ENCODE peak calls at places on chromosomes 5 and 9, in ten cellular contexts. One of them, this sample, is unnamed.

GRCh38 chr5:159921721-159922120 is 5.4 kb downstream of the ADRA1B start:
- DNase-seq in EL: no peak
- DNase-seq in HEK293T: no peak
- DNase-seq in Right ventricle myocardium superior: no peak
- DNase-seq in stimulated activated CD8-positive, alpha-beta memory T cell treated with anti-CD3 and anti-CD28 coated beads, Interleukin-15, amount 100 ng/mL, for 48 hours: no peak
- DNase-seq in Peyer's patch: no peak
- DNase-seq in COR-L47: no peak
- DNase-seq in erythroblast: no peak
- DNase-seq in NCI-H1694 treated with DMSO at 0.1 percent for 48 hours: no peak
- DNase-seq in upper lobe of right lung: no peak
- DNase-seq in this sample: no peak

GRCh38 chr9:123348317-123348992 is 7.5 kb upstream of the CRB2 start:
- DNase-seq in erythroblast: no peak
- DNase-seq in EL: no peak
- DNase-seq in NCI-H1694 treated with DMSO at 0.1 percent for 48 hours: no peak
- DNase-seq in upper lobe of right lung: no peak
- DNase-seq in Peyer's patch: no peak
- DNase-seq in HEK293T: no peak
- DNase-seq in COR-L47: no peak
- DNase-seq in Right ventricle myocardium superior: no peak
- DNase-seq in stimulated activated CD8-positive, alpha-beta memory T cell treated with anti-CD3 and anti-CD28 coated beads, Interleukin-15, amount 100 ng/mL, for 48 hours: no peak
- DNase-seq in this sample: no peak

GRCh38 chr5:32326216-32326772 is 13.6 kb upstream of the MTMR12 start:
- DNase-seq in Peyer's patch: no peak
- DNase-seq in EL: peak
- DNase-seq in NCI-H1694 treated with DMSO at 0.1 percent for 48 hours: no peak
- DNase-seq in stimulated activated CD8-positive, alpha-beta memory T cell treated with anti-CD3 and anti-CD28 coated beads, Interleukin-15, amount 100 ng/mL, for 48 hours: no peak
- DNase-seq in COR-L47: no peak
- DNase-seq in erythroblast: no peak
- DNase-seq in Right ventricle myocardium superior: no peak
- DNase-seq in HEK293T: no peak
- DNase-seq in upper lobe of right lung: no peak
- DNase-seq in this sample: no peak

GRCh38 chr9:8071445-8071798 is 271.8 kb upstream of the DMAC1 start:
- DNase-seq in erythroblast: no peak
- DNase-seq in EL: no peak
- DNase-seq in COR-L47: no peak
- DNase-seq in Right ventricle myocardium superior: no peak
- DNase-seq in stimulated activated CD8-positive, alpha-beta memory T cell treated with anti-CD3 and anti-CD28 coated beads, Interleukin-15, amount 100 ng/mL, for 48 hours: no peak
- DNase-seq in Peyer's patch: no peak
- DNase-seq in HEK293T: no peak
- DNase-seq in upper lobe of right lung: no peak
- DNase-seq in NCI-H1694 treated with DMSO at 0.1 percent for 48 hours: no peak
- DNase-seq in this sample: no peak

GRCh38 chr9:99269429-99269828 is 47.3 kb downstream of the SEC61B start:
- DNase-seq in EL: peak
- DNase-seq in HEK293T: no peak
- DNase-seq in COR-L47: no peak
- DNase-seq in NCI-H1694 treated with DMSO at 0.1 percent for 48 hours: no peak
- DNase-seq in upper lobe of right lung: no peak
- DNase-seq in stimulated activated CD8-positive, alpha-beta memory T cell treated with anti-CD3 and anti-CD28 coated beads, Interleukin-15, amount 100 ng/mL, for 48 hours: no peak
- DNase-seq in erythroblast: no peak
- DNase-seq in Right ventricle myocardium superior: no peak
- DNase-seq in Peyer's patch: no peak
- DNase-seq in this sample: no peak

GRCh38 chr5:156505101-156505500 is 178.1 kb downstream of the SGCD start:
- DNase-seq in COR-L47: no peak
- DNase-seq in Peyer's patch: no peak
- DNase-seq in EL: no peak
- DNase-seq in upper lobe of right lung: no peak
- DNase-seq in HEK293T: no peak
- DNase-seq in NCI-H1694 treated with DMSO at 0.1 percent for 48 hours: no peak
- DNase-seq in erythroblast: no peak
- DNase-seq in Right ventricle myocardium superior: no peak
- DNase-seq in stimulated activated CD8-positive, alpha-beta memory T cell treated with anti-CD3 and anti-CD28 coated beads, Interleukin-15, amount 100 ng/mL, for 48 hours: no peak
- DNase-seq in this sample: no peak

GRCh38 chr5:173671121-173671949 is 54.9 kb upstream of the BOD1 start:
- DNase-seq in HEK293T: no peak
- DNase-seq in stimulated activated CD8-positive, alpha-beta memory T cell treated with anti-CD3 and anti-CD28 coated beads, Interleukin-15, amount 100 ng/mL, for 48 hours: no peak
- DNase-seq in Right ventricle myocardium superior: peak
- DNase-seq in erythroblast: peak
- DNase-seq in NCI-H1694 treated with DMSO at 0.1 percent for 48 hours: no peak
- DNase-seq in EL: peak
- DNase-seq in Peyer's patch: no peak
- DNase-seq in COR-L47: no peak
- DNase-seq in upper lobe of right lung: peak
- DNase-seq in this sample: no peak

GRCh38 chr9:3467593-3468219 is 58.1 kb downstream of the RFX3 start:
- DNase-seq in Peyer's patch: no peak
- DNase-seq in upper lobe of right lung: no peak
- DNase-seq in stimulated activated CD8-positive, alpha-beta memory T cell treated with anti-CD3 and anti-CD28 coated beads, Interleukin-15, amount 100 ng/mL, for 48 hours: peak
- DNase-seq in Right ventricle myocardium superior: peak
- DNase-seq in erythroblast: peak
- DNase-seq in COR-L47: peak
- DNase-seq in HEK293T: peak
- DNase-seq in NCI-H1694 treated with DMSO at 0.1 percent for 48 hours: peak
- DNase-seq in EL: peak
- DNase-seq in this sample: peak

GRCh38 chr5:2330325-2330724 is 421.2 kb downstream of the IRX2 start:
- DNase-seq in NCI-H1694 treated with DMSO at 0.1 percent for 48 hours: no peak
- DNase-seq in stimulated activated CD8-positive, alpha-beta memory T cell treated with anti-CD3 and anti-CD28 coated beads, Interleukin-15, amount 100 ng/mL, for 48 hours: no peak
- DNase-seq in COR-L47: no peak
- DNase-seq in Peyer's patch: no peak
- DNase-seq in erythroblast: no peak
- DNase-seq in HEK293T: no peak
- DNase-seq in Right ventricle myocardium superior: no peak
- DNase-seq in EL: no peak
- DNase-seq in upper lobe of right lung: no peak
- DNase-seq in this sample: no peak

GRCh38 chr5:172788771-172789686 is 18.0 kb upstream of the DUSP1 start:
- DNase-seq in stimulated activated CD8-positive, alpha-beta memory T cell treated with anti-CD3 and anti-CD28 coated beads, Interleukin-15, amount 100 ng/mL, for 48 hours: no peak
- DNase-seq in COR-L47: no peak
- DNase-seq in HEK293T: no peak
- DNase-seq in erythroblast: peak
- DNase-seq in upper lobe of right lung: peak
- DNase-seq in Peyer's patch: no peak
- DNase-seq in NCI-H1694 treated with DMSO at 0.1 percent for 48 hours: no peak
- DNase-seq in Right ventricle myocardium superior: peak
- DNase-seq in EL: no peak
- DNase-seq in this sample: no peak

GRCh38 chr9:28650327-28650726 is 1077.0 kb upstream of the C9orf72 start:
- DNase-seq in COR-L47: no peak
- DNase-seq in Peyer's patch: no peak
- DNase-seq in erythroblast: no peak
- DNase-seq in Right ventricle myocardium superior: no peak
- DNase-seq in stimulated activated CD8-positive, alpha-beta memory T cell treated with anti-CD3 and anti-CD28 coated beads, Interleukin-15, amount 100 ng/mL, for 48 hours: no peak
- DNase-seq in upper lobe of right lung: no peak
- DNase-seq in NCI-H1694 treated with DMSO at 0.1 percent for 48 hours: no peak
- DNase-seq in HEK293T: no peak
- DNase-seq in EL: no peak
- DNase-seq in this sample: no peak

GRCh38 chr5:104347119-104347708 is 784.6 kb upstream of the NUDT12 start:
- DNase-seq in stimulated activated CD8-positive, alpha-beta memory T cell treated with anti-CD3 and anti-CD28 coated beads, Interleukin-15, amount 100 ng/mL, for 48 hours: no peak
- DNase-seq in erythroblast: peak
- DNase-seq in Peyer's patch: no peak
- DNase-seq in EL: no peak
- DNase-seq in NCI-H1694 treated with DMSO at 0.1 percent for 48 hours: peak
- DNase-seq in upper lobe of right lung: no peak
- DNase-seq in Right ventricle myocardium superior: no peak
- DNase-seq in HEK293T: no peak
- DNase-seq in COR-L47: peak
- DNase-seq in this sample: no peak

GRCh38 chr9:121308765-121309164 is 40.8 kb downstream of the GSN start:
- DNase-seq in erythroblast: no peak
- DNase-seq in Right ventricle myocardium superior: peak
- DNase-seq in COR-L47: no peak
- DNase-seq in Peyer's patch: no peak
- DNase-seq in upper lobe of right lung: peak
- DNase-seq in stimulated activated CD8-positive, alpha-beta memory T cell treated with anti-CD3 and anti-CD28 coated beads, Interleukin-15, amount 100 ng/mL, for 48 hours: no peak
- DNase-seq in EL: no peak
- DNase-seq in HEK293T: no peak
- DNase-seq in NCI-H1694 treated with DMSO at 0.1 percent for 48 hours: no peak
- DNase-seq in this sample: no peak

GRCh38 chr5:364497-364896 is 43.0 kb downstream of the AHRR start:
- DNase-seq in erythroblast: no peak
- DNase-seq in Peyer's patch: no peak
- DNase-seq in upper lobe of right lung: no peak
- DNase-seq in COR-L47: no peak
- DNase-seq in stimulated activated CD8-positive, alpha-beta memory T cell treated with anti-CD3 and anti-CD28 coated beads, Interleukin-15, amount 100 ng/mL, for 48 hours: no peak
- DNase-seq in NCI-H1694 treated with DMSO at 0.1 percent for 48 hours: no peak
- DNase-seq in EL: no peak
- DNase-seq in Right ventricle myocardium superior: no peak
- DNase-seq in HEK293T: no peak
- DNase-seq in this sample: no peak

GRCh38 chr5:2999926-3000325 is 248.4 kb upstream of the IRX2 start:
- DNase-seq in EL: no peak
- DNase-seq in COR-L47: no peak
- DNase-seq in Right ventricle myocardium superior: no peak
- DNase-seq in HEK293T: no peak
- DNase-seq in erythroblast: no peak
- DNase-seq in upper lobe of right lung: peak
- DNase-seq in stimulated activated CD8-positive, alpha-beta memory T cell treated with anti-CD3 and anti-CD28 coated beads, Interleukin-15, amount 100 ng/mL, for 48 hours: no peak
- DNase-seq in NCI-H1694 treated with DMSO at 0.1 percent for 48 hours: no peak
- DNase-seq in Peyer's patch: no peak
- DNase-seq in this sample: no peak

GRCh38 chr5:36734422-36734821 is 128.0 kb downstream of the SLC1A3 start:
- DNase-seq in NCI-H1694 treated with DMSO at 0.1 percent for 48 hours: peak
- DNase-seq in EL: peak
- DNase-seq in upper lobe of right lung: no peak
- DNase-seq in Right ventricle myocardium superior: no peak
- DNase-seq in Peyer's patch: no peak
- DNase-seq in HEK293T: no peak
- DNase-seq in erythroblast: peak
- DNase-seq in COR-L47: no peak
- DNase-seq in stimulated activated CD8-positive, alpha-beta memory T cell treated with anti-CD3 and anti-CD28 coated beads, Interleukin-15, amount 100 ng/mL, for 48 hours: no peak
- DNase-seq in this sample: no peak

GRCh38 chr9:122228191-122228905 is 409 bp downstream of the LHX6 start:
- DNase-seq in Peyer's patch: no peak
- DNase-seq in COR-L47: no peak
- DNase-seq in NCI-H1694 treated with DMSO at 0.1 percent for 48 hours: no peak
- DNase-seq in erythroblast: no peak
- DNase-seq in HEK293T: peak
- DNase-seq in upper lobe of right lung: no peak
- DNase-seq in stimulated activated CD8-positive, alpha-beta memory T cell treated with anti-CD3 and anti-CD28 coated beads, Interleukin-15, amount 100 ng/mL, for 48 hours: no peak
- DNase-seq in Right ventricle myocardium superior: no peak
- DNase-seq in EL: no peak
- DNase-seq in this sample: no peak

GRCh38 chr5:45376463-45376862 is 319.7 kb downstream of the HCN1 start:
- DNase-seq in NCI-H1694 treated with DMSO at 0.1 percent for 48 hours: no peak
- DNase-seq in Peyer's patch: no peak
- DNase-seq in stimulated activated CD8-positive, alpha-beta memory T cell treated with anti-CD3 and anti-CD28 coated beads, Interleukin-15, amount 100 ng/mL, for 48 hours: no peak
- DNase-seq in upper lobe of right lung: no peak
- DNase-seq in EL: no peak
- DNase-seq in Right ventricle myocardium superior: no peak
- DNase-seq in HEK293T: no peak
- DNase-seq in COR-L47: no peak
- DNase-seq in erythroblast: no peak
- DNase-seq in this sample: no peak

GRCh38 chr9:20551835-20552234 is 70.5 kb downstream of the MLLT3 start:
- DNase-seq in upper lobe of right lung: no peak
- DNase-seq in Peyer's patch: no peak
- DNase-seq in stimulated activated CD8-positive, alpha-beta memory T cell treated with anti-CD3 and anti-CD28 coated beads, Interleukin-15, amount 100 ng/mL, for 48 hours: no peak
- DNase-seq in Right ventricle myocardium superior: no peak
- DNase-seq in HEK293T: no peak
- DNase-seq in EL: no peak
- DNase-seq in erythroblast: no peak
- DNase-seq in NCI-H1694 treated with DMSO at 0.1 percent for 48 hours: no peak
- DNase-seq in COR-L47: no peak
- DNase-seq in this sample: no peak

GRCh38 chr5:116759860-116760644 is 185.4 kb upstream of the SEMA6A start:
- DNase-seq in EL: no peak
- DNase-seq in HEK293T: no peak
- DNase-seq in upper lobe of right lung: no peak
- DNase-seq in Peyer's patch: no peak
- DNase-seq in erythroblast: no peak
- DNase-seq in COR-L47: peak
- DNase-seq in stimulated activated CD8-positive, alpha-beta memory T cell treated with anti-CD3 and anti-CD28 coated beads, Interleukin-15, amount 100 ng/mL, for 48 hours: no peak
- DNase-seq in Right ventricle myocardium superior: no peak
- DNase-seq in NCI-H1694 treated with DMSO at 0.1 percent for 48 hours: peak
- DNase-seq in this sample: no peak

GRCh38 chr5:83844320-83845068 is 123.8 kb upstream of the HAPLN1 start:
- DNase-seq in upper lobe of right lung: peak
- DNase-seq in erythroblast: no peak
- DNase-seq in HEK293T: no peak
- DNase-seq in Peyer's patch: no peak
- DNase-seq in EL: peak
- DNase-seq in stimulated activated CD8-positive, alpha-beta memory T cell treated with anti-CD3 and anti-CD28 coated beads, Interleukin-15, amount 100 ng/mL, for 48 hours: no peak
- DNase-seq in NCI-H1694 treated with DMSO at 0.1 percent for 48 hours: no peak
- DNase-seq in Right ventricle myocardium superior: no peak
- DNase-seq in COR-L47: no peak
- DNase-seq in this sample: no peak

GRCh38 chr5:31066655-31067328 is 126.7 kb upstream of the CDH6 start:
- DNase-seq in stimulated activated CD8-positive, alpha-beta memory T cell treated with anti-CD3 and anti-CD28 coated beads, Interleukin-15, amount 100 ng/mL, for 48 hours: no peak
- DNase-seq in NCI-H1694 treated with DMSO at 0.1 percent for 48 hours: no peak
- DNase-seq in erythroblast: no peak
- DNase-seq in Right ventricle myocardium superior: no peak
- DNase-seq in EL: no peak
- DNase-seq in upper lobe of right lung: no peak
- DNase-seq in COR-L47: no peak
- DNase-seq in HEK293T: no peak
- DNase-seq in Peyer's patch: no peak
- DNase-seq in this sample: no peak

GRCh38 chr9:121783523-121784507 is 132.4 kb downstream of the DAB2IP start:
- DNase-seq in Peyer's patch: peak
- DNase-seq in EL: no peak
- DNase-seq in erythroblast: no peak
- DNase-seq in NCI-H1694 treated with DMSO at 0.1 percent for 48 hours: no peak
- DNase-seq in HEK293T: no peak
- DNase-seq in Right ventricle myocardium superior: peak
- DNase-seq in upper lobe of right lung: peak
- DNase-seq in stimulated activated CD8-positive, alpha-beta memory T cell treated with anti-CD3 and anti-CD28 coated beads, Interleukin-15, amount 100 ng/mL, for 48 hours: no peak
- DNase-seq in COR-L47: peak
- DNase-seq in this sample: no peak

GRCh38 chr9:96006961-96007360 is 131.5 kb downstream of the ERCC6L2 start:
- DNase-seq in EL: peak
- DNase-seq in HEK293T: no peak
- DNase-seq in upper lobe of right lung: no peak
- DNase-seq in NCI-H1694 treated with DMSO at 0.1 percent for 48 hours: no peak
- DNase-seq in stimulated activated CD8-positive, alpha-beta memory T cell treated with anti-CD3 and anti-CD28 coated beads, Interleukin-15, amount 100 ng/mL, for 48 hours: no peak
- DNase-seq in Right ventricle myocardium superior: no peak
- DNase-seq in Peyer's patch: no peak
- DNase-seq in erythroblast: no peak
- DNase-seq in COR-L47: no peak
- DNase-seq in this sample: no peak

GRCh38 chr9:122444366-122444765 is 33.4 kb downstream of the OR1J1 start:
- DNase-seq in stimulated activated CD8-positive, alpha-beta memory T cell treated with anti-CD3 and anti-CD28 coated beads, Interleukin-15, amount 100 ng/mL, for 48 hours: no peak
- DNase-seq in COR-L47: no peak
- DNase-seq in HEK293T: no peak
- DNase-seq in Right ventricle myocardium superior: peak
- DNase-seq in NCI-H1694 treated with DMSO at 0.1 percent for 48 hours: no peak
- DNase-seq in EL: peak
- DNase-seq in upper lobe of right lung: no peak
- DNase-seq in Peyer's patch: no peak
- DNase-seq in erythroblast: no peak
- DNase-seq in this sample: no peak

GRCh38 chr5:174309131-174309845 is 263.8 kb downstream of the NSG2 start:
- DNase-seq in HEK293T: no peak
- DNase-seq in EL: no peak
- DNase-seq in erythroblast: no peak
- DNase-seq in upper lobe of right lung: peak
- DNase-seq in Right ventricle myocardium superior: no peak
- DNase-seq in Peyer's patch: no peak
- DNase-seq in NCI-H1694 treated with DMSO at 0.1 percent for 48 hours: no peak
- DNase-seq in stimulated activated CD8-positive, alpha-beta memory T cell treated with anti-CD3 and anti-CD28 coated beads, Interleukin-15, amount 100 ng/mL, for 48 hours: no peak
- DNase-seq in COR-L47: no peak
- DNase-seq in this sample: no peak

GRCh38 chr9:18324928-18325327 is 149.0 kb upstream of the ADAMTSL1 start:
- DNase-seq in erythroblast: no peak
- DNase-seq in Right ventricle myocardium superior: no peak
- DNase-seq in NCI-H1694 treated with DMSO at 0.1 percent for 48 hours: no peak
- DNase-seq in EL: no peak
- DNase-seq in Peyer's patch: no peak
- DNase-seq in HEK293T: no peak
- DNase-seq in stimulated activated CD8-positive, alpha-beta memory T cell treated with anti-CD3 and anti-CD28 coated beads, Interleukin-15, amount 100 ng/mL, for 48 hours: no peak
- DNase-seq in upper lobe of right lung: no peak
- DNase-seq in COR-L47: no peak
- DNase-seq in this sample: no peak